ENCODE peak calls at places on chromosomes 1 and 21, in six cellular contexts. V is fibroblast of pulmonary artery, O is adrenal gland, M is right atrium auricular region, B is right lobe of liver, N is breast epithelium. S is an unnamed sample.

GRCh38 chr1:154179951-154180687 is 11.8 kb downstream of the TPM3 start:
- DNase-seq in V (no peak), O (no peak), M (no peak), B (no peak), N (no peak), S (no peak)

GRCh38 chr1:5423109-5423508 is 569.1 kb downstream of the NPHP4 start:
- DNase-seq in V (no peak), O (peak), M (no peak), B (no peak), N (no peak), S (no peak)

GRCh38 chr1:244112646-244113045 is 61.6 kb downstream of the ZBTB18 start:
- DNase-seq in V (peak), O (no peak), M (no peak), B (no peak), N (no peak), S (peak)

GRCh38 chr21:45267390-45267760 is 20.3 kb downstream of the POFUT2 start:
- DNase-seq in V (no peak), O (no peak), M (no peak), B (peak), N (peak), S (no peak)

GRCh38 chr21:23119491-23119890 is 2121.3 kb downstream of the NCAM2 start:
- DNase-seq in V (no peak), O (no peak), M (no peak), B (no peak), N (no peak), S (no peak)

GRCh38 chr21:31173881-31174555 is 135.7 kb upstream of the KRTAP19-8 start:
- DNase-seq in V (no peak), O (peak), M (peak), B (peak), N (no peak), S (no peak)

GRCh38 chr1:184362876-184363275 is 24.0 kb upstream of the C1orf21 start:
- DNase-seq in V (peak), O (no peak), M (no peak), B (no peak), N (no peak), S (no peak)

GRCh38 chr1:235739124-235739523 is 89.5 kb upstream of the GNG4 start:
- DNase-seq in V (peak), O (no peak), M (no peak), B (no peak), N (no peak), S (peak)

GRCh38 chr1:23492132-23492720 is 8.2 kb upstream of the ASAP3 start:
- DNase-seq in V (no peak), O (no peak), M (no peak), B (no peak), N (no peak), S (no peak)

GRCh38 chr1:163250382-163250974 is 47.8 kb upstream of the RGS5 start:
- DNase-seq in V (no peak), O (no peak), M (no peak), B (no peak), N (no peak), S (no peak)

GRCh38 chr1:43800801-43801200 is 93.5 kb downstream of the ST3GAL3 start:
- DNase-seq in V (no peak), O (no peak), M (no peak), B (no peak), N (no peak), S (no peak)

GRCh38 chr1:160740133-160740688 is 1.2 kb downstream of the SLAMF7 start:
- DNase-seq in V (no peak), O (no peak), M (no peak), B (no peak), N (no peak), S (no peak)

GRCh38 chr1:236809133-236809532 is 14.0 kb downstream of the MTR start:
- DNase-seq in V (no peak), O (no peak), M (no peak), B (no peak), N (no peak), S (no peak)

GRCh38 chr1:234893725-234894630 is 234.7 kb downstream of the TOMM20 start:
- DNase-seq in V (peak), O (peak), M (no peak), B (no peak), N (no peak), S (peak)

GRCh38 chr1:9371391-9371935 is 78.8 kb downstream of the SPSB1 start:
- DNase-seq in V (peak), O (peak), M (peak), B (no peak), N (no peak), S (peak)

GRCh38 chr1:89938171-89939055 is 56.5 kb upstream of the ZNF326 start:
- DNase-seq in V (peak), O (no peak), M (no peak), B (no peak), N (no peak), S (peak)

GRCh38 chr1:113109908-113110554 is 37.0 kb downstream of the LRIG2 start:
- DNase-seq in V (peak), O (peak), M (peak), B (no peak), N (no peak), S (peak)

GRCh38 chr1:2641381-2642130 is 8.7 kb upstream of the MMEL1 start:
- DNase-seq in V (no peak), O (no peak), M (no peak), B (peak), N (peak), S (no peak)

GRCh38 chr1:183230403-183230802 is 44.3 kb downstream of the LAMC2 start:
- DNase-seq in V (peak), O (no peak), M (no peak), B (no peak), N (no peak), S (no peak)

GRCh38 chr1:12345350-12346217 is 115.8 kb downstream of the VPS13D start:
- DNase-seq in V (no peak), O (no peak), M (no peak), B (no peak), N (no peak), S (no peak)

GRCh38 chr1:161676441-161676840 is 13.5 kb downstream of the FCGR2B start:
- DNase-seq in V (no peak), O (no peak), M (no peak), B (no peak), N (no peak), S (no peak)

GRCh38 chr21:15034126-15034848 is 30.5 kb downstream of the NRIP1 start:
- DNase-seq in V (peak), O (no peak), M (no peak), B (no peak), N (no peak), S (peak)

GRCh38 chr1:111615874-111616715 is 3.5 kb upstream of the RAP1A start:
- DNase-seq in V (no peak), O (no peak), M (no peak), B (no peak), N (no peak), S (no peak)

GRCh38 chr1:235648407-235648907 is 1.1 kb downstream of the GNG4 start:
- DNase-seq in V (no peak), O (peak), M (peak), B (peak), N (no peak), S (no peak)

GRCh38 chr21:45479691-45480675 is 62.3 kb downstream of the SLC19A1 start:
- DNase-seq in V (no peak), O (no peak), M (no peak), B (no peak), N (no peak), S (no peak)

GRCh38 chr1:99639945-99640344 is 6.0 kb upstream of the PALMD start:
- DNase-seq in V (no peak), O (no peak), M (no peak), B (no peak), N (no peak), S (no peak)

GRCh38 chr1:203056516-203056915 is 29.3 kb downstream of the MYOG start:
- DNase-seq in V (no peak), O (no peak), M (no peak), B (no peak), N (no peak), S (no peak)
- TF ChIP-seq CTCF in V (peak), O (no peak), M (no peak), B (no peak), N (no peak), S (peak)

GRCh38 chr1:230427981-230428380 is 1.8 kb upstream of the PGBD5 start:
- DNase-seq in V (no peak), O (no peak), M (no peak), B (no peak), N (no peak), S (no peak)

GRCh38 chr1:230424440-230425251 is 1.5 kb downstream of the PGBD5 start:
- DNase-seq in V (no peak), O (no peak), M (no peak), B (no peak), N (no peak), S (no peak)

GRCh38 chr1:230425252-230426061 is 675 bp downstream of the PGBD5 start:
- DNase-seq in V (no peak), O (peak), M (no peak), B (no peak), N (no peak), S (no peak)

GRCh38 chr1:230427477-230427876 is 1.3 kb upstream of the PGBD5 start:
- DNase-seq in V (no peak), O (no peak), M (no peak), B (no peak), N (no peak), S (no peak)

DNA sequence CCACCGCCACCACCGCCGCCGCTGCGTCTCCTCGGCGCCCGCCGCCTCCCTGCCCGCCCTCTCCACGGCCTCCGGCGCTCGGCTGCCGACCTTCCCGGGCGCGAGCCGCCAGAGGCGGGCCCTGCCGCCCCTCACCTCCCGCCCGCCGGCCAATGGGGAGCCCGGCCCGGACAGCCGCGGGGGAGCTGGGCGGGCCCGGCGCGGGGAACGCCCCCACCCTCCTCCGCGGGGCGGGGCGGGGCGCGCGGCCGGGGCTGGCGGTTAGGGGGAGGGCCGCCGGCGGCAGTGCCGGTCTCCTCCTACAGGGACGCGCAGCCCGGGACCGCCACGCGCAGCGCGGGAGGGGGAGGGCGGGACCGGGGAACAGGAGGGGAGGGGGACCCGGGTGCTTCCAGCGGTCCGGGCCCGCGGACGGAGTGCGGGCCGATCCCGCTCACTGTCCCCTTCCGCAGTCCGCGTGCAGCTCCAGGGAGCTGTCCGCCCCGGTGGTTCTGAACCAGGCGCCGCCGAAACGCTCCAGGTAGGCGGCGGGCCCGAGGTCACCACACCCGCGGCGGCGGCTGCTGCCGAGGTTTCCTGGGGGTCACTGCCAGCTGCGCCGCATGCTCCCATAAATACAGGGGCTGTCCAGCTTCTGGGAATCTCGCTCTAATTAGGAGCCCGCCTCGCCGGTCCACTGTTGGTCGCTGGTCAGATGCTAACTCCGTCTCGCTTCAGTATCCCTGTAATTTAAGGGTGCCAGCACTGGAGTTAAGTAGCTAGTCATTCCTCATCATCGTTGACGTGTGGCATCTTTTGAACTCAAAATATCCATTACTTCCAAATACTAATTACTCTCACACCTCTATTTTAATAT is at the start of gene PGBD5:
- DNase-seq in V (peak), O (peak), M (no peak), B (peak), N (peak), S (peak)
- H3K4me3 ChIP-seq in V (peak), O (peak), M (peak), B (peak), N (peak), S (peak)

DNA sequence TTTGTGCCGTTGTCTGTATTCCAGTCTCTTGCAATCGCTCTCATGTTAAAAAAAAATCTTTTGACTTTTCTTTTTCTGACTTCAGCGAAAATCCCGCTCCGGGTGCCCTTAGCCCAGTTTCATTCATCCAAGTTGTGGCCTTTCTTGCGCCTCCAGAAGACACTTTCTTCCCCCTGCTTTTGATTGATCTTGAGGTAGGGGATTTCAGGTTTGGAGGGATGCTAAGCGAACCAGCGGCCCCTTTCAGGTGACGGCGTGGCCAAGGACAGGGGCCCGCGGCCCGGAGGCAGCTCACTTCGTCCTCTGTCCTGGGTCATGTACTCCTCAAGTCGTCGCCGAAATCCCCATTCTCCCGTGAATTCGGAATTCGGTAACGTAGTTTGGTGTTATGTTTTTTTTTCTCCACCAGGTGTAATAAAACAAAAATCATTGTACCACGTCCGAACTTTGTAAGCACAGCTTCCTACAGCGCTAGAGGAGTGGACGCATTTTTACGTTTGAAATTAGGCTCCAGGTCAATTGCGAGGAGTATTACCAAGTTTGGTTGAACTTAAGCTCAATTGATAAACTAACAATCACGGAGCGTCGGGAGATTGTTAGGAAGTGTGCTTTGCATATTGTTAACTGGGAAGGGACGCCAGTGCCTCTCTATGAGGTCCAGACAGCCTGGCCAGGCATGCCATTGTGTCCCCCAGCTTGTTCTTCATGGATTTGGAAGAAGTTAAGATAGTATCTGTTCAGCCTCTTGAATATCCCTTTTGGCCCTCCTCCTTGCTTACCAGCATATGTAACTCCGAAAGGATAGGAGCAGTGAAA is 1.1 kb downstream of the MRPS6 start:
- DNase-seq in V (peak), O (no peak), M (no peak), B (no peak), N (no peak), S (no peak)
- TF ChIP-seq CTCF in V (no peak), O (no peak), M (no peak), B (no peak), N (no peak), S (no peak)

GRCh38 chr1:75136921-75137641 is 2.9 kb downstream of the LHX8 start:
- DNase-seq in V (peak), O (no peak), M (no peak), B (no peak), N (no peak), S (no peak)
- H3K4me3 ChIP-seq in V (no peak), O (no peak), M (no peak), B (no peak), N (no peak), S (no peak)

DNA sequence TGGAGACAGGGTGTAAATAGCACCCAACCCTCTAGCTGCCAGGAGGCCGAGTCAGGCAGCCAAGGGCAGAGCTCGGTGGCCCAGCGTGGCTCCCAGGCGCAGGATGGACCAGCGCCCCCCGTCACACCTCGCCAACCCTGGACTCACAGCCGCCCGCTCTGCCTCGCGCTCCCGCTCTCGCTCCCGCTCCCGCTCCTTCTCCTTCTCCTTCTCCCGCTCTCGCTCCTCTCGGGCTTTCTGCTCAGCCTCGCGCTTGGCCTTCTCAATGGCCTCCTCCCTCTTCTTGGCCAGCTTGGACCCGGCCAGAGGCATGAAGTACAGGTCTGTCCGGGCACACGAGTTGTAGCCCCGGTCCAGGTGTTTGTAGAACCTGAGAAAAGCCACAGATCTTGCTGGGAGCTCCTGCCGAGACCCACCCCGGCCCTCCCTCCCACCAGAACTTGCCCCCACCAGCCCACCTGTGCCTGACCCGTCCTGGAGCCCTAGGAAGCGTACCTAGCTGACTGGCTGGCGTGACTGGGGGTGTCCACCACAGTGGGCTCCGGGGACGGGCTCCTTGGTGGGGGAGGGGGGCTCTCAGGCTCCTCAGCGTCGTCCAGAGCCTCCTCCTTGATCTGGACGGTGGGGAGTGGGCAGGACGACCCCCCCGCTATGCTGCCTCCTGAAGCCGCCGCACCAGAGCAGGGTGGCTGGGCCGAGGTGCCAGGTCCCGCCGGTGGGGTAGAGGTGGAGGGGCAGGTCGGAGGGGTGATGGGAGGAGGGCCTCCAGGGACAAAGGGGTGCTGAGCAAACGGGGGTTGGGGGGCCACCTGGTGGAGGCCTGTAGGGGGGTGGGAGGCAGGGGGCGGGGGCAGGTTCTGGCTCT is 41.9 kb downstream of the SLC45A1 start:
- DNase-seq in V (no peak), O (no peak), M (no peak), B (peak), N (no peak), S (no peak)
- TF ChIP-seq CTCF in V (no peak), O (no peak), M (no peak), B (no peak), N (no peak), S (no peak)

DNA sequence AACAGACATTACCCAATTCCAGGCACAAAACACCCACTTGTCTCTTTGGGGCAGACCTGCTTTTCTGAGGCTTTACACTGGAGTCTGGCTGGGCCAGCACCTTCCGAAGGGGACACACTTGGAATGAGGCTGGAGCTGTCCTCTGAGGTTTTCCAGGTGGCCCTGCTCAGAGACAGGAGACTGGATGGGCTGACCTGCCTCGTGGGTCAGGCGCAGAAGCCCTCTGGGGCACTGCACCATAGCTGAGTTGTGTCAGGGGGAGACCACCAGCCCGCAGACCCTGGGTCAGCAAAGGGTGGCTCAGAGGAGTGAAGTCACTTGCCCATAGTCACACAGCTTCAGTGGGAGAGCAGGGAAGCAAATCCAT is 1.8 kb downstream of the SH2D5 start:
- DNase-seq in V (no peak), O (no peak), M (peak), B (no peak), N (no peak), S (no peak)
- H3K4me3 ChIP-seq in V (no peak), O (no peak), M (no peak), B (no peak), N (no peak), S (no peak)

GRCh38 chr1:180181048-180181447 is 26.4 kb downstream of the QSOX1 start:
- DNase-seq in V (peak), O (no peak), M (no peak), B (no peak), N (no peak), S (peak)
- TF ChIP-seq CTCF in V (peak), O (no peak), M (no peak), B (no peak), N (no peak), S (peak)